ENCODE peak calls at places on chromosome 21, in ten cellular contexts. Z, P, M, A, N, C, Y, I, G and O are unnamed samples.

GRCh38 chr21:38126677-38127271 is 130.0 kb upstream of the KCNJ15 start:
- DNase-seq in Y (peak; percentile 74), A (peak; percentile 60), P (peak; percentile 61), Z (peak; percentile 60), C (peak; percentile 66), G (no peak), M (peak; percentile 67), N (peak; percentile 76), I (peak; percentile 44), O (peak; percentile 67)

GRCh38 chr21:35697321-35697808 is 363.0 kb downstream of the SETD4 start:
- DNase-seq in M (no peak), N (peak; percentile 78), P (peak; percentile 10), Y (peak; percentile 93), C (no peak), G (no peak), Z (no peak), I (no peak), A (no peak), O (peak; percentile 78)

GRCh38 chr21:44701023-44701400 is 4.0 kb downstream of the KRTAP10-12 start:
- DNase-seq in M (no peak), I (no peak), N (no peak), C (no peak), A (no peak), P (no peak), Y (no peak), Z (no peak), G (no peak), O (no peak)

GRCh38 chr21:29372063-29372802 is 73.5 kb downstream of the BACH1 start:
- DNase-seq in Y (peak; percentile 73), G (peak; percentile 40), C (peak; percentile 70), N (no peak), P (peak; percentile 69), M (peak; percentile 86), Z (peak; percentile 41), A (peak; percentile 84), I (peak; percentile 64), O (peak; percentile 92)

GRCh38 chr21:39714331-39714730 is 30.7 kb upstream of the IGSF5 start:
- DNase-seq in Y (no peak), C (no peak), P (no peak), G (no peak), M (no peak), Z (no peak), I (no peak), A (no peak), N (no peak), O (no peak)

GRCh38 chr21:25384782-25385181 is 222.5 kb downstream of the MRPL39 start:
- DNase-seq in A (no peak), N (no peak), G (no peak), I (no peak), C (no peak), P (no peak), Y (no peak), M (no peak), Z (no peak), O (no peak)

GRCh38 chr21:46092026-46092764 is 5.7 kb upstream of the COL6A2 start:
- DNase-seq in G (no peak), N (no peak), A (no peak), M (peak; percentile 90), Y (no peak), C (peak; percentile 12), Z (peak; percentile 17), P (no peak), I (no peak), O (no peak)

GRCh38 chr21:44962481-44962966 is 22.7 kb downstream of the SLX9 start:
- DNase-seq in Y (no peak), M (peak; percentile 94), A (no peak), G (no peak), I (no peak), N (no peak), Z (no peak), C (no peak), P (peak; percentile 71), O (no peak)

GRCh38 chr21:27246741-27247140 is 279.9 kb upstream of the ADAMTS5 start:
- DNase-seq in C (no peak), Z (no peak), I (no peak), Y (no peak), G (no peak), M (peak; percentile 75), P (peak; percentile 50), A (no peak), N (no peak), O (no peak)

GRCh38 chr21:45138199-45139002 is 64.0 kb downstream of the ADARB1 start:
- DNase-seq in C (peak; percentile 80), Z (peak; percentile 78), P (peak; percentile 37), A (peak; percentile 80), Y (peak; percentile 61), I (peak; percentile 79), M (peak; percentile 72), G (peak; percentile 51), N (peak; percentile 80), O (peak; percentile 73)

GRCh38 chr21:46188226-46189212 is 4.3 kb upstream of the SPATC1L start:
- DNase-seq in Y (no peak), P (peak; percentile 60), C (peak; percentile 8), M (peak; percentile 78), G (no peak), Z (no peak), N (no peak), I (no peak), A (no peak), O (no peak)

GRCh38 chr21:36987845-36988244 is 18.7 kb upstream of the RIPPLY3 start:
- DNase-seq in A (no peak), Z (no peak), P (no peak), N (no peak), M (no peak), G (no peak), Y (no peak), C (no peak), I (no peak), O (no peak)

GRCh38 chr21:37712204-37712934 is 203.9 kb downstream of the KCNJ6 start:
- DNase-seq in G (no peak), Y (peak; percentile 76), Z (peak; percentile 53), M (peak; percentile 79), I (peak; percentile 14), C (peak; percentile 73), N (peak; percentile 79), A (peak; percentile 68), P (peak; percentile 50), O (peak; percentile 50)

GRCh38 chr21:29297483-29298347 is 1.0 kb upstream of the BACH1 start:
- DNase-seq in M (no peak), Y (no peak), G (no peak), Z (no peak), I (no peak), A (no peak), C (no peak), N (no peak), P (no peak), O (no peak)

GRCh38 chr21:42218836-42219605 is at the start of gene ABCG1:
- DNase-seq in N (peak; percentile 82), P (no peak), Y (peak; percentile 33), C (peak; percentile 84), M (no peak), I (peak; percentile 44), G (peak; percentile 59), A (peak; percentile 70), Z (peak; percentile 70), O (peak; percentile 88)

GRCh38 chr21:42149656-42150457 is 69.1 kb upstream of the ABCG1 start:
- DNase-seq in I (no peak), Y (no peak), C (no peak), M (no peak), N (peak; percentile 43), P (peak; percentile 73), A (peak; percentile 27), Z (peak; percentile 24), G (no peak), O (no peak)

GRCh38 chr21:17469727-17470126 is 43.1 kb upstream of the CXADR start:
- DNase-seq in C (no peak), I (no peak), A (no peak), P (no peak), G (no peak), Y (no peak), N (no peak), M (no peak), Z (no peak), O (no peak)

GRCh38 chr21:26836546-26836945 is 8.7 kb downstream of the ADAMTS1 start:
- DNase-seq in A (no peak), C (no peak), Z (no peak), Y (no peak), G (no peak), N (no peak), P (no peak), I (no peak), M (no peak), O (no peak)

GRCh38 chr21:45447821-45448220 is 42.9 kb downstream of the COL18A1 start:
- DNase-seq in P (peak; percentile 78), N (no peak), M (peak; percentile 34), C (no peak), Y (no peak), Z (no peak), G (no peak), A (no peak), I (no peak), O (no peak)

GRCh38 chr21:21952566-21952965 is 954.4 kb downstream of the NCAM2 start:
- DNase-seq in I (no peak), M (no peak), Y (no peak), C (no peak), G (no peak), N (no peak), A (no peak), Z (no peak), P (no peak), O (no peak)

GRCh38 chr21:32167513-32167912 is 111.3 kb downstream of the MIS18A start:
- DNase-seq in I (no peak), M (no peak), A (no peak), P (no peak), G (no peak), Z (no peak), Y (no peak), N (no peak), C (no peak), O (no peak)

GRCh38 chr21:44510508-44511218 is 29.3 kb downstream of the KRTAP10-1 start:
- DNase-seq in G (peak; percentile 67), M (peak; percentile 35), P (no peak), Y (peak; percentile 34), Z (peak; percentile 87), N (peak; percentile 93), C (peak; percentile 90), A (peak; percentile 66), I (peak; percentile 78), O (peak; percentile 47)

GRCh38 chr21:45257673-45258341 is 29.9 kb downstream of the POFUT2 start:
- DNase-seq in Z (peak; percentile 25), M (no peak), C (peak; percentile 24), N (no peak), I (no peak), Y (no peak), P (no peak), A (no peak), G (no peak), O (peak; percentile 30)

GRCh38 chr21:14685568-14685967 is 139.5 kb upstream of the SAMSN1 start:
- DNase-seq in I (no peak), C (no peak), M (no peak), A (peak; percentile 55), Y (no peak), P (no peak), G (no peak), N (no peak), Z (no peak), O (no peak)

GRCh38 chr21:46667735-46668380 is 32.4 kb downstream of the PRMT2 start:
- DNase-seq in I (no peak), N (peak; percentile 60), P (peak; percentile 30), Y (peak; percentile 41), G (no peak), C (peak; percentile 60), A (no peak), M (peak; percentile 45), Z (peak; percentile 52), O (peak; percentile 57)

GRCh38 chr21:42376338-42376982 is 10.1 kb upstream of the TFF1 start:
- DNase-seq in Z (no peak), A (no peak), N (peak; percentile 68), P (no peak), G (no peak), M (peak; percentile 10), C (no peak), I (no peak), Y (no peak), O (no peak)

GRCh38 chr21:45011911-45012660 is 62.3 kb upstream of the ADARB1 start:
- DNase-seq in N (peak; percentile 47), I (no peak), Y (no peak), G (no peak), P (peak; percentile 90), A (no peak), C (peak; percentile 76), M (peak; percentile 98), Z (no peak), O (no peak)

GRCh38 chr21:29376556-29376955 is 77.8 kb downstream of the BACH1 start:
- DNase-seq in Z (peak; percentile 58), P (peak; percentile 17), G (peak; percentile 11), A (peak; percentile 69), I (peak; percentile 43), C (peak; percentile 65), M (peak; percentile 55), Y (peak; percentile 1), N (peak; percentile 59), O (peak; percentile 31)